ENCODE peak calls at places on chromosomes 2 and 18, in ten cellular contexts. J, N, Q, U, C, B, K, F, S and X are unnamed samples.

GRCh38 chr2:109223490-109223889 is 94.5 kb downstream of the SH3RF3 start:
- DNase-seq in J (no peak), N (no peak), Q (no peak), U (no peak), C (no peak), B (no peak), K (no peak), F (no peak), S (no peak), X (no peak)

GRCh38 chr18:463442-464310 is 36.8 kb downstream of the COLEC12 start:
- DNase-seq in J (no peak), N (peak), Q (no peak), U (no peak), C (no peak), B (no peak), K (no peak), F (no peak), S (peak), X (no peak)

GRCh38 chr18:37805773-37806380 is 240.3 kb upstream of the CELF4 start:
- DNase-seq in J (peak), N (no peak), Q (no peak), U (no peak), C (no peak), B (no peak), K (no peak), F (no peak), S (no peak), X (no peak)

GRCh38 chr2:16729335-16729734 is 63.7 kb upstream of the CYRIA start:
- DNase-seq in J (no peak), N (no peak), Q (no peak), U (no peak), C (no peak), B (no peak), K (no peak), F (no peak), S (no peak), X (no peak)

GRCh38 chr18:41323044-41323443 is 632.0 kb upstream of the PIK3C3 start:
- DNase-seq in J (no peak), N (no peak), Q (no peak), U (no peak), C (no peak), B (no peak), K (no peak), F (no peak), S (no peak), X (no peak)

GRCh38 chr18:50065527-50065926 is 129.4 kb downstream of the MYO5B start:
- DNase-seq in J (no peak), N (no peak), Q (no peak), U (no peak), C (no peak), B (no peak), K (no peak), F (no peak), S (no peak), X (no peak)

GRCh38 chr18:54679318-54680149 is 88.5 kb downstream of the DYNAP start:
- DNase-seq in J (no peak), N (no peak), Q (no peak), U (no peak), C (peak), B (peak), K (no peak), F (peak), S (no peak), X (no peak)

GRCh38 chr2:134075204-134075603 is 178.7 kb upstream of the MGAT5 start:
- DNase-seq in J (no peak), N (no peak), Q (no peak), U (no peak), C (no peak), B (no peak), K (no peak), F (no peak), S (no peak), X (no peak)

GRCh38 chr2:67713376-67713775 is 316.2 kb downstream of the ETAA1 start:
- DNase-seq in J (no peak), N (no peak), Q (no peak), U (no peak), C (no peak), B (no peak), K (no peak), F (no peak), S (no peak), X (no peak)